ENCODE peak calls at places on chromosomes 7 and 10, in five cellular contexts. V is uterus, X is BJ, G is fibroblast of pulmonary artery, D is tibial artery. K is an unnamed sample.

GRCh38 chr10:117320050-117320665 is 55.1 kb downstream of the PDZD8 start:
- DNase-seq in V (no peak), X (no peak), G (peak; percentile 50), D (no peak), K (peak; percentile 42)

GRCh38 chr7:27101188-27101905 is 1.1 kb downstream of the HOXA2 start:
- DNase-seq in V (no peak), X (no peak), G (peak; percentile 47), D (no peak), K (no peak)

GRCh38 chr7:74401137-74401859 is 52.4 kb upstream of the GTF2IRD1 start:
- DNase-seq in V (peak; percentile 74), X (no peak), G (peak; percentile 66), D (peak; percentile 61), K (peak; percentile 78)

GRCh38 chr10:113476673-113477072 is 76.2 kb upstream of the HABP2 start:
- DNase-seq in V (no peak), X (no peak), G (no peak), D (no peak), K (no peak)

GRCh38 chr10:24344279-24344678 is 135.3 kb downstream of the KIAA1217 start:
- DNase-seq in V (no peak), X (peak; percentile 95), G (peak; percentile 96), D (no peak), K (peak; percentile 94)

GRCh38 chr7:30367561-30367960 is 83.2 kb downstream of the ZNRF2 start:
- DNase-seq in V (no peak), X (no peak), G (no peak), D (no peak), K (no peak)

GRCh38 chr10:22335204-22335956 is 9.9 kb upstream of the SPAG6 start:
- DNase-seq in V (peak; percentile 31), X (no peak), G (peak; percentile 70), D (peak; percentile 39), K (peak; percentile 26)

GRCh38 chr7:100705341-100705752 is 574 bp upstream of the POP7 start:
- DNase-seq in V (peak; percentile 86), X (peak; percentile 18), G (peak; percentile 71), D (peak; percentile 53), K (peak; percentile 68)

GRCh38 chr10:14510346-14510745 is 179.6 kb upstream of the FRMD4A start:
- DNase-seq in V (no peak), X (no peak), G (no peak), D (no peak), K (no peak)

GRCh38 chr7:157613575-157614322 is 276.9 kb downstream of the DNAJB6 start:
- DNase-seq in V (no peak), X (no peak), G (no peak), D (peak; percentile 13), K (peak; percentile 8)
- H3K4me3 ChIP-seq in V (peak overlapping the region; percentile 29), X (peak overlapping the region; percentile 27), G (no peak overlapping the region), D (peak overlapping the region; percentile 33), K (peak overlapping the region; percentile 62)

DNA sequence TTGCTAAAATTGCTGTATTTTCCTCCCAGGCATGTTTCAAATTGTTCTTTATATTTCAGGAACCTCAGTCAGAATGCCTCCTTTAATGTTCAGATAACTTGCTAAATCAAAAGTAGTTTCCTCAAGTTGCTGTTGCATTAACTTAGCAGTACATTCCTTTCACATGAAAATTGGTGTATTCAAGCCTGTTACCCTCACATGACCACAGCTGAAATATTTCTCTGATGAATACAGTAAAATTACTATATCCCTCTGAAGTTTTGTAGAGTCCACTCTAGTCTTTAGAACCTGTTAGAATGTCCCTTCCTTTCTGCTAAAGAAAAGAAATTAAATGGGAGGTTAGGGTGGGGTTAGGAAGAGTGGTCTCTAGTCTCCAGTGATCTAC is 24.5 kb upstream of the C1GALT1 start:
- DNase-seq in V (no peak), X (peak; percentile 40), G (peak; percentile 33), D (no peak), K (peak; percentile 22)
- H3K4me3 ChIP-seq in V (no peak overlapping the region), X (peak overlapping the region; percentile 28), G (no peak overlapping the region), D (no peak overlapping the region), K (no peak overlapping the region)

GRCh38 chr7:143884276-143884977 is 17.5 kb downstream of the TCAF1 start:
- DNase-seq in V (no peak), X (no peak), G (no peak), D (no peak), K (no peak)
- H3K4me3 ChIP-seq in V (peak overlapping the region; percentile 53), X (peak overlapping the region; percentile 73), G (peak overlapping the region; percentile 78), D (peak overlapping the region; percentile 46), K (no peak overlapping the region)

GRCh38 chr10:86506062-86506461 is 15.5 kb downstream of the WAPL start:
- DNase-seq in V (no peak), X (no peak), G (no peak), D (no peak), K (no peak)
- H3K4me3 ChIP-seq in V (no peak overlapping the region), X (no peak overlapping the region), G (no peak overlapping the region), D (no peak overlapping the region), K (no peak overlapping the region)

GRCh38 chr7:42237891-42238531 is 1.0 kb upstream of the GLI3 start:
- DNase-seq in V (peak; percentile 89), X (no peak), G (peak; percentile 62), D (peak; percentile 91), K (no peak)

GRCh38 chr7:42240416-42240815 is 3.4 kb upstream of the GLI3 start:
- DNase-seq in V (no peak), X (no peak), G (no peak), D (no peak), K (no peak)

GRCh38 chr7:42237162-42237821 is at the start of gene GLI3:
- DNase-seq in V (peak; percentile 92), X (peak; percentile 55), G (peak; percentile 95), D (peak; percentile 92), K (peak; percentile 88)

GRCh38 chr7:42236266-42237161 is 495 bp downstream of the GLI3 start:
- DNase-seq in V (peak; percentile 73), X (no peak), G (peak; percentile 66), D (peak; percentile 66), K (peak; percentile 55)

GRCh38 chr7:42238709-42239395 is 1.8 kb upstream of the GLI3 start:
- DNase-seq in V (peak; percentile 70), X (no peak), G (peak; percentile 75), D (peak; percentile 57), K (peak; percentile 41)
- H3K4me3 ChIP-seq in V (no peak overlapping the region), X (no peak overlapping the region), G (no peak overlapping the region), D (no peak overlapping the region), K (no peak overlapping the region)

GRCh38 chr7:44145419-44145968 is 4.4 kb upstream of the MYL7 start:
- DNase-seq in V (peak; percentile 27), X (no peak), G (no peak), D (no peak), K (no peak)
- H3K4me3 ChIP-seq in V (peak overlapping the region; percentile 10), X (peak overlapping the region; percentile 25), G (peak overlapping the region; percentile 42), D (peak overlapping the region; percentile 57), K (no peak overlapping the region)

DNA sequence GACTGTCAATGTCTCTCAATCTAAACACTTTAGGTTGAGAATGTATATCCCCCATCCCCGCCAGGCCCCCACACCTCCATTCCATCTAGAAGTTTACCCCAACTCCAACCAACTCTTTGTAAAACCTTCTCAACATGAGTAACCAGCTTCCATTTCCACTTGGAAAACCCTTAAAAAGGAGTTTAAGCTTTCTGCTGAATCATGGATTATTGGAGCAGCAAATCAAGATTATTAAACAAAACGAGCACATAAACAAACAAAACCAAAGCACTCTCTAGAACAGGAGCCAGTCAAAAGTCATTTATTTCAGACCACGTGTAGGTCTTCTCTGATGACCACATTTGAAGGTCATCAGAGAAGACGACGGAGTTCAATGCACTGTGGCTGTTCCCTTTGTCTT is 213.5 kb downstream of the FANK1 start:
- DNase-seq in V (no peak), X (no peak), G (no peak), D (no peak), K (no peak)
- H3K4me3 ChIP-seq in V (no peak overlapping the region), X (no peak overlapping the region), G (no peak overlapping the region), D (no peak overlapping the region), K (no peak overlapping the region)

GRCh38 chr10:18710201-18710653 is 51.0 kb downstream of the ARL5B start:
- DNase-seq in V (no peak), X (no peak), G (no peak), D (no peak), K (no peak)
- H3K4me3 ChIP-seq in V (no peak overlapping the region), X (no peak overlapping the region), G (no peak overlapping the region), D (no peak overlapping the region), K (no peak overlapping the region)

DNA sequence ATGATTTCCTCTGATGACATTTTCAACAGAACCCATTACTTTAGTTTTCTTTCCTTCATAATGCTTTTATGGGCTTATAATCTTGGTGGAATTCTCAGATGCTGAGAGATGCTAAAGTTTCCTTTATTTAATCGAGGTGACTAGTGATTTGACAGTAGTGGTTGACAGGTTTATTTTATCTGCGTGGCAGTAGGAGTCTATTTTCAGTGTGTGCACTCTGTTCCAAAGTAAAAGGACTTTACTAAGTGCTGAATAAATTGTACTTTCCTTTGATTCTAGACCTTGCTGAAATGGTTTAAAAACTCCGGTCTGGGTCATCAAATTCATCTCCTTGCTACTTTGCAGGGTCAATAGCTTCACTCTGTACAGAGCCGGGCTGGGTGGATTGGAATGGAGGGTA is 900.3 kb downstream of the LRMDA start:
- DNase-seq in V (no peak), X (no peak), G (no peak), D (no peak), K (no peak)
- H3K4me3 ChIP-seq in V (no peak overlapping the region), X (no peak overlapping the region), G (no peak overlapping the region), D (no peak overlapping the region), K (no peak overlapping the region)

GRCh38 chr10:80146918-80147317 is 14.4 kb downstream of the PLAC9 start:
- DNase-seq in V (no peak), X (no peak), G (no peak), D (no peak), K (no peak)

GRCh38 chr10:80148166-80148805 is 15.8 kb downstream of the PLAC9 start:
- DNase-seq in V (peak; percentile 5), X (no peak), G (no peak), D (peak; percentile 18), K (peak; percentile 57)

GRCh38 chr10:80141696-80142460 is 9.3 kb downstream of the PLAC9 start:
- DNase-seq in V (no peak), X (no peak), G (no peak), D (peak; percentile 18), K (no peak)

GRCh38 chr10:80149123-80149522 is 16.6 kb downstream of the PLAC9 start:
- DNase-seq in V (no peak), X (no peak), G (no peak), D (no peak), K (no peak)

GRCh38 chr10:80144302-80145131 is 12.0 kb downstream of the PLAC9 start:
- DNase-seq in V (peak; percentile 13), X (no peak), G (no peak), D (peak; percentile 24), K (peak; percentile 97)
- H3K4me3 ChIP-seq in V (no peak overlapping the region), X (no peak overlapping the region), G (no peak overlapping the region), D (no peak overlapping the region), K (peak overlapping the region; percentile 64)